ENCODE peak calls at places on chromosome 1, in nine cellular contexts. M is NCI-H187 treated with DMSO at 0.1 percent for 48 hours; Q is iPS-NIHi11; J is PC-9; Z is SJSA1; F is activated naive CD4-positive, alpha-beta T cell; S is G401; W is midbrain; R is A673. H is an unnamed sample.

GRCh38 chr1:20735581-20736111 is 3.1 kb upstream of the SH2D5 start:
- DNase-seq in Z (no peak), F (no peak), S (no peak), Q (no peak), J (no peak), W (no peak), R (no peak), M (no peak), H (no peak)

GRCh38 chr1:154329551-154330131 is 4.3 kb downstream of the ATP8B2 start:
- DNase-seq in S (peak), R (peak), J (no peak), W (peak), M (no peak), Z (no peak), F (no peak), Q (no peak), H (peak)

GRCh38 chr1:32703479-32704291 is 1.1 kb upstream of the SYNC start:
- DNase-seq in J (no peak), Q (peak), W (peak), R (no peak), F (no peak), Z (peak), M (no peak), S (no peak), H (no peak)

GRCh38 chr1:30366914-30367313 is 356.5 kb downstream of the MATN1 start:
- DNase-seq in Z (no peak), Q (no peak), W (no peak), M (no peak), F (no peak), S (no peak), J (no peak), R (no peak), H (no peak)

GRCh38 chr1:177944673-177945014 is 25.2 kb downstream of the SEC16B start:
- DNase-seq in F (no peak), Z (no peak), R (no peak), J (no peak), Q (no peak), S (no peak), W (no peak), M (no peak), H (no peak)

GRCh38 chr1:22808846-22809501 is 98.3 kb downstream of the EPHB2 start:
- DNase-seq in W (peak), S (peak), J (no peak), M (no peak), R (no peak), F (no peak), Q (no peak), Z (no peak), H (peak)

GRCh38 chr1:47638240-47638639 is 200.4 kb downstream of the FOXD2 start:
- DNase-seq in R (no peak), F (no peak), S (no peak), M (no peak), W (no peak), J (no peak), Q (no peak), Z (no peak), H (no peak)

GRCh38 chr1:78303620-78304019 is 187.2 kb upstream of the PTGFR start:
- DNase-seq in S (no peak), W (no peak), F (no peak), Z (no peak), Q (no peak), J (peak), R (no peak), M (no peak), H (peak)

GRCh38 chr1:216843426-216843825 is 120.2 kb upstream of the ESRRG start:
- DNase-seq in M (no peak), Q (no peak), F (no peak), J (no peak), S (no peak), R (no peak), Z (no peak), W (no peak), H (no peak)

GRCh38 chr1:85816606-85817005 is 108.4 kb upstream of the ZNHIT6 start:
- DNase-seq in M (no peak), R (no peak), F (no peak), W (no peak), J (no peak), S (peak), Q (no peak), Z (no peak), H (no peak)